ENCODE peak calls at places on chromosomes 5 and 9, in five cellular contexts. I is EH, L is Right ventricle myocardium superior, O is nephron progenitor cell, J is endothelial cell of umbilical vein. H is an unnamed sample.
A peak's percentile ranks its signal among the peaks of the same experiment; 100 is the strongest.

GRCh38 chr5:38640012-38640395 is 83.6 kb upstream of the LIFR start:
- DNase-seq in I (peak; percentile 9), L (no peak), O (no peak), J (no peak), H (peak; percentile 39)

GRCh38 chr5:126383755-126384154 is 39.5 kb upstream of the GRAMD2B start:
- DNase-seq in I (peak; percentile 71), L (no peak), O (no peak), J (no peak), H (no peak)

GRCh38 chr9:120713257-120714087 is 798 bp downstream of the MEGF9 start:
- DNase-seq in I (peak; percentile 21), L (peak; percentile 62), O (no peak), J (no peak), H (no peak)

GRCh38 chr5:142275496-142275895 is 49.3 kb downstream of the SPRY4 start:
- DNase-seq in I (no peak), L (no peak), O (no peak), J (no peak), H (no peak)

GRCh38 chr5:35247645-35248034 is 17.4 kb upstream of the PRLR start:
- DNase-seq in I (no peak), L (no peak), O (no peak), J (peak; percentile 44), H (peak; percentile 39)

GRCh38 chr5:181159286-181160143 is 12.1 kb downstream of the OR2V2 start:
- DNase-seq in I (peak; percentile 81), L (peak; percentile 91), O (peak; percentile 94), J (peak; percentile 53), H (peak; percentile 61)

GRCh38 chr9:124038790-124039633 is 27.4 kb downstream of the LHX2 start:
- DNase-seq in I (peak; percentile 7), L (no peak), O (no peak), J (no peak), H (no peak)

GRCh38 chr9:98450486-98450885 is 195.0 kb upstream of the TBC1D2 start:
- DNase-seq in I (peak; percentile 85), L (no peak), O (no peak), J (no peak), H (no peak)

GRCh38 chr5:121870489-121870888 is 18.8 kb downstream of the FTMT start:
- DNase-seq in I (no peak), L (no peak), O (no peak), J (peak; percentile 7), H (no peak)

GRCh38 chr5:134714537-134714936 is 23.8 kb upstream of the CAMLG start:
- DNase-seq in I (no peak), L (no peak), O (no peak), J (no peak), H (no peak)

GRCh38 chr9:91261417-91261816 is 100.3 kb downstream of the AUH start:
- DNase-seq in I (no peak), L (no peak), O (no peak), J (no peak), H (no peak)

GRCh38 chr5:126234563-126235195 is 188.5 kb upstream of the GRAMD2B start:
- DNase-seq in I (peak; percentile 15), L (no peak), O (peak; percentile 10), J (peak; percentile 22), H (peak; percentile 29)

GRCh38 chr5:14714706-14715105 is 50.2 kb downstream of the OTULIN start:
- DNase-seq in I (peak; percentile 22), L (no peak), O (no peak), J (no peak), H (no peak)

GRCh38 chr5:119309290-119309818 is 46.5 kb upstream of the TNFAIP8 start:
- DNase-seq in I (no peak), L (no peak), O (no peak), J (no peak), H (no peak)

GRCh38 chr9:127929044-127929979 is 1.3 kb downstream of the PIP5KL1 start:
- DNase-seq in I (no peak), L (no peak), O (no peak), J (no peak), H (no peak)

GRCh38 chr5:140565024-140565779 is 574 bp downstream of the SLC35A4 start:
- DNase-seq in I (peak; percentile 46), L (no peak), O (no peak), J (peak; percentile 56), H (no peak)

GRCh38 chr9:21027295-21027694 is 4.1 kb downstream of the HACD4 start:
- DNase-seq in I (peak; percentile 70), L (no peak), O (no peak), J (no peak), H (peak; percentile 21)

GRCh38 chr9:72309366-72310133 is 55.5 kb downstream of the ZFAND5 start:
- DNase-seq in I (no peak), L (no peak), O (no peak), J (no peak), H (no peak)

GRCh38 chr5:179668404-179668803 is 12.4 kb downstream of the CBY3 start:
- DNase-seq in I (peak; percentile 73), L (peak; percentile 44), O (peak; percentile 58), J (peak; percentile 59), H (no peak)

GRCh38 chr9:133396952-133397351 is 20.8 kb downstream of the STKLD1 start:
- DNase-seq in I (peak; percentile 33), L (no peak), O (peak; percentile 61), J (peak; percentile 17), H (no peak)

GRCh38 chr9:37836386-37836785 is 35.8 kb downstream of the DCAF10 start:
- DNase-seq in I (no peak), L (no peak), O (no peak), J (no peak), H (no peak)

GRCh38 chr5:123754903-123755302 is 242.9 kb downstream of the CSNK1G3 start:
- DNase-seq in I (peak; percentile 28), L (no peak), O (no peak), J (no peak), H (no peak)

GRCh38 chr9:6673326-6674025 is 27.9 kb upstream of the GLDC start:
- DNase-seq in I (no peak), L (no peak), O (no peak), J (no peak), H (no peak)

GRCh38 chr5:68214472-68215207 is 916 bp upstream of the PIK3R1 start:
- DNase-seq in I (peak; percentile 23), L (no peak), O (no peak), J (peak; percentile 9), H (no peak)

GRCh38 chr9:3385871-3386270 is 139.9 kb downstream of the RFX3 start:
- DNase-seq in I (no peak), L (no peak), O (no peak), J (no peak), H (no peak)

GRCh38 chr9:18493361-18494015 is 19.5 kb downstream of the ADAMTSL1 start:
- DNase-seq in I (peak; percentile 60), L (no peak), O (no peak), J (peak; percentile 29), H (no peak)

GRCh38 chr5:135458921-135459331 is 6.8 kb upstream of the TIFAB start:
- DNase-seq in I (peak; percentile 91), L (no peak), O (no peak), J (no peak), H (peak; percentile 98)

GRCh38 chr9:129702563-129702962 is 37.1 kb downstream of the PRRX2 start:
- DNase-seq in I (peak; percentile 97), L (no peak), O (no peak), J (no peak), H (peak; percentile 82)

GRCh38 chr9:121748727-121749546 is 97.5 kb downstream of the DAB2IP start:
- DNase-seq in I (peak; percentile 80), L (peak; percentile 82), O (no peak), J (no peak), H (no peak)

GRCh38 chr5:136985785-136986475 is 513.2 kb downstream of the SPOCK1 start:
- DNase-seq in I (no peak), L (no peak), O (no peak), J (no peak), H (no peak)

GRCh38 chr9:130053504-130054427 is at the start of gene GPR107:
- DNase-seq in I (peak; percentile 78), L (peak; percentile 89), O (peak; percentile 85), J (peak; percentile 78), H (peak; percentile 66)

GRCh38 chr9:73782166-73782565 is 630.5 kb downstream of the ANXA1 start:
- DNase-seq in I (no peak), L (no peak), O (no peak), J (no peak), H (no peak)

GRCh38 chr9:105608685-105609598 is 51.0 kb downstream of the FKTN start:
- DNase-seq in I (peak; percentile 55), L (no peak), O (no peak), J (peak; percentile 52), H (peak; percentile 15)

GRCh38 chr9:107989099-107989498 is 499.5 kb upstream of the KLF4 start:
- DNase-seq in I (no peak), L (no peak), O (no peak), J (no peak), H (no peak)

GRCh38 chr5:166594552-166594951 is 1696.9 kb upstream of the WWC1 start:
- DNase-seq in I (no peak), L (no peak), O (no peak), J (no peak), H (no peak)

GRCh38 chr5:96651948-96652753 is 10.0 kb upstream of the CAST start:
- DNase-seq in I (no peak), L (no peak), O (no peak), J (no peak), H (no peak)

GRCh38 chr9:93071464-93071863 is 13.0 kb downstream of the SUSD3 start:
- DNase-seq in I (peak; percentile 44), L (no peak), O (peak; percentile 38), J (peak; percentile 5), H (peak; percentile 22)

GRCh38 chr5:169431386-169431785 is 130.4 kb upstream of the SLIT3 start:
- DNase-seq in I (peak; percentile 34), L (no peak), O (no peak), J (no peak), H (peak; percentile 21)

GRCh38 chr9:126420643-126421564 is 94.3 kb downstream of the MVB12B start:
- DNase-seq in I (peak; percentile 44), L (no peak), O (no peak), J (no peak), H (no peak)

GRCh38 chr5:124920909-124921666 is 174.6 kb upstream of the ZNF608 start:
- DNase-seq in I (no peak), L (no peak), O (peak; percentile 13), J (no peak), H (no peak)

H was measured in NCI-H226.